ENCODE peak calls at places on chromosomes 5 and 9, in five cellular contexts. One of them, this sample, is unnamed.
A peak's percentile ranks its signal among the peaks of the same experiment; 100 is the strongest.

GRCh38 chr5:33726422-33727165 is 165.2 kb downstream of the ADAMTS12 start:
- DNase-seq in mucosa of descending colon: no peak
- DNase-seq in cardiac muscle cell: no peak
- DNase-seq in nephron progenitor cell: no peak
- DNase-seq in cardiac fibroblast: peak; percentile 35
- DNase-seq in this sample: no peak

GRCh38 chr5:28281381-28281780 is 1243.0 kb upstream of the CDH9 start:
- DNase-seq in cardiac fibroblast: no peak
- DNase-seq in nephron progenitor cell: no peak
- DNase-seq in cardiac muscle cell: no peak
- DNase-seq in mucosa of descending colon: no peak
- DNase-seq in this sample: no peak

GRCh38 chr5:157309796-157310195 is 43.9 kb downstream of the CYFIP2 start:
- DNase-seq in nephron progenitor cell: no peak
- DNase-seq in mucosa of descending colon: no peak
- DNase-seq in cardiac fibroblast: no peak
- DNase-seq in cardiac muscle cell: no peak
- DNase-seq in this sample: no peak

GRCh38 chr9:19498015-19498414 is 89.2 kb downstream of the ACER2 start:
- DNase-seq in cardiac fibroblast: peak; percentile 71
- DNase-seq in nephron progenitor cell: no peak
- DNase-seq in mucosa of descending colon: no peak
- DNase-seq in cardiac muscle cell: no peak
- DNase-seq in this sample: no peak

GRCh38 chr9:76887003-76887821 is 18.7 kb downstream of the PRUNE2 start:
- DNase-seq in nephron progenitor cell: no peak
- DNase-seq in mucosa of descending colon: peak; percentile 58
- DNase-seq in cardiac fibroblast: no peak
- DNase-seq in cardiac muscle cell: no peak
- DNase-seq in this sample: no peak

GRCh38 chr9:33170464-33171156 is 3.5 kb upstream of the B4GALT1 start:
- DNase-seq in mucosa of descending colon: peak; percentile 74
- DNase-seq in cardiac muscle cell: peak; percentile 45
- DNase-seq in nephron progenitor cell: no peak
- DNase-seq in cardiac fibroblast: peak; percentile 40
- DNase-seq in this sample: peak; percentile 70

GRCh38 chr5:14143843-14144585 is 872 bp downstream of the TRIO start:
- DNase-seq in nephron progenitor cell: peak; percentile 62
- DNase-seq in mucosa of descending colon: peak; percentile 53
- DNase-seq in cardiac fibroblast: peak; percentile 57
- DNase-seq in cardiac muscle cell: peak; percentile 44
- DNase-seq in this sample: peak; percentile 77

GRCh38 chr5:140632366-140633080 is 452 bp downstream of the CD14 start:
- DNase-seq in mucosa of descending colon: peak; percentile 64
- DNase-seq in nephron progenitor cell: no peak
- DNase-seq in cardiac muscle cell: no peak
- DNase-seq in cardiac fibroblast: peak; percentile 77
- DNase-seq in this sample: peak; percentile 90

GRCh38 chr9:80061940-80062339 is 490.2 kb downstream of the TLE4 start:
- DNase-seq in cardiac muscle cell: peak; percentile 8
- DNase-seq in nephron progenitor cell: no peak
- DNase-seq in mucosa of descending colon: no peak
- DNase-seq in cardiac fibroblast: peak; percentile 61
- DNase-seq in this sample: no peak

GRCh38 chr9:124392855-124393460 is 22.3 kb downstream of the PSMB7 start:
- DNase-seq in nephron progenitor cell: no peak
- DNase-seq in mucosa of descending colon: no peak
- DNase-seq in cardiac muscle cell: peak; percentile 42
- DNase-seq in cardiac fibroblast: peak; percentile 60
- DNase-seq in this sample: no peak

GRCh38 chr9:93294011-93294410 is 110.1 kb downstream of the WNK2 start:
- DNase-seq in cardiac muscle cell: no peak
- DNase-seq in mucosa of descending colon: no peak
- DNase-seq in cardiac fibroblast: no peak
- DNase-seq in nephron progenitor cell: no peak
- DNase-seq in this sample: no peak

GRCh38 chr5:6432206-6432605 is 16.5 kb upstream of the UBE2QL1 start:
- DNase-seq in cardiac muscle cell: no peak
- DNase-seq in cardiac fibroblast: no peak
- DNase-seq in mucosa of descending colon: no peak
- DNase-seq in nephron progenitor cell: no peak
- DNase-seq in this sample: no peak

GRCh38 chr5:6436715-6437340 is 11.8 kb upstream of the UBE2QL1 start:
- DNase-seq in cardiac muscle cell: no peak
- DNase-seq in mucosa of descending colon: no peak
- DNase-seq in cardiac fibroblast: no peak
- DNase-seq in nephron progenitor cell: no peak
- DNase-seq in this sample: no peak

GRCh38 chr5:6431214-6432195 is 17.2 kb upstream of the UBE2QL1 start:
- DNase-seq in nephron progenitor cell: no peak
- DNase-seq in mucosa of descending colon: no peak
- DNase-seq in cardiac fibroblast: no peak
- DNase-seq in cardiac muscle cell: peak; percentile 12
- DNase-seq in this sample: no peak

GRCh38 chr5:6434737-6435136 is 13.9 kb upstream of the UBE2QL1 start:
- DNase-seq in cardiac fibroblast: no peak
- DNase-seq in cardiac muscle cell: no peak
- DNase-seq in nephron progenitor cell: no peak
- DNase-seq in mucosa of descending colon: no peak
- DNase-seq in this sample: no peak

DNA sequence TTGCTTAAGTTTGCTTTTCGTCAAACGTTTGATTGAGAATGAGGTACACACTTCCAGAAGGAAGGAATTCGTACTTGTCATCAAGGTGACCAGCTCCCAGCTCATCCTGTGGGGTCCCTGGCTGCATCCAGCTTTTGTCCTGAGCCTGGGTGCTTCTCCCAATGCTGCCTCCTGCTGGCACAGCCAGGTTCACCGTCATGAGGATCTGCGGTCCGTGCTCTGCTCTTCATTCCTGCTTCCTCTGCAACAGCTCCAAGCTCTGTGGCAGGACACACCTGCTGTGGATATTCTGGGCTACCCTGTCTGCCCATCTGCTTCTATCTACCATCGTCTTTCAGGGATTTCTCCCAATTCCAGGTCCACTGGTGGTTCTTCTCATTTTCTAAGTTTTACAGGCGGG is 13.3 kb upstream of the UBE2QL1 start:
- DNase-seq in cardiac muscle cell: peak; percentile 63
- DNase-seq in cardiac fibroblast: peak; percentile 1
- DNase-seq in mucosa of descending colon: peak; percentile 32
- DNase-seq in nephron progenitor cell: peak; percentile 64
- DNase-seq in this sample: no peak
- TF ChIP-seq CTCF in cardiac muscle cell: peak; percentile 25
- TF ChIP-seq CTCF in cardiac fibroblast: no peak
- TF ChIP-seq CTCF in mucosa of descending colon: no peak
- TF ChIP-seq CTCF in nephron progenitor cell: peak; percentile 53
- TF ChIP-seq CTCF in this sample: peak; percentile 12

GRCh38 chr9:109452761-109453160 is 45.3 kb downstream of the PTPN3 start:
- DNase-seq in cardiac fibroblast: peak; percentile 80
- DNase-seq in cardiac muscle cell: no peak
- DNase-seq in mucosa of descending colon: no peak
- DNase-seq in nephron progenitor cell: no peak
- DNase-seq in this sample: no peak

GRCh38 chr9:109453210-109453842 is 44.8 kb downstream of the PTPN3 start:
- DNase-seq in nephron progenitor cell: no peak
- DNase-seq in cardiac muscle cell: no peak
- DNase-seq in mucosa of descending colon: no peak
- DNase-seq in cardiac fibroblast: peak; percentile 76
- DNase-seq in this sample: no peak

GRCh38 chr9:109449036-109449798 is 48.9 kb downstream of the PTPN3 start:
- DNase-seq in cardiac muscle cell: no peak
- DNase-seq in nephron progenitor cell: no peak
- DNase-seq in cardiac fibroblast: no peak
- DNase-seq in mucosa of descending colon: no peak
- DNase-seq in this sample: no peak

GRCh38 chr9:109450346-109450745 is 47.8 kb downstream of the PTPN3 start:
- DNase-seq in cardiac muscle cell: no peak
- DNase-seq in nephron progenitor cell: no peak
- DNase-seq in mucosa of descending colon: no peak
- DNase-seq in cardiac fibroblast: no peak
- DNase-seq in this sample: no peak

GRCh38 chr9:109451311-109452025 is 46.6 kb downstream of the PTPN3 start:
- DNase-seq in cardiac muscle cell: no peak
- DNase-seq in mucosa of descending colon: no peak
- DNase-seq in nephron progenitor cell: no peak
- DNase-seq in cardiac fibroblast: no peak
- DNase-seq in this sample: no peak
- TF ChIP-seq CTCF in cardiac muscle cell: no peak
- TF ChIP-seq CTCF in mucosa of descending colon: no peak
- TF ChIP-seq CTCF in nephron progenitor cell: no peak
- TF ChIP-seq CTCF in cardiac fibroblast: peak; percentile 11
- TF ChIP-seq CTCF in this sample: no peak

DNA sequence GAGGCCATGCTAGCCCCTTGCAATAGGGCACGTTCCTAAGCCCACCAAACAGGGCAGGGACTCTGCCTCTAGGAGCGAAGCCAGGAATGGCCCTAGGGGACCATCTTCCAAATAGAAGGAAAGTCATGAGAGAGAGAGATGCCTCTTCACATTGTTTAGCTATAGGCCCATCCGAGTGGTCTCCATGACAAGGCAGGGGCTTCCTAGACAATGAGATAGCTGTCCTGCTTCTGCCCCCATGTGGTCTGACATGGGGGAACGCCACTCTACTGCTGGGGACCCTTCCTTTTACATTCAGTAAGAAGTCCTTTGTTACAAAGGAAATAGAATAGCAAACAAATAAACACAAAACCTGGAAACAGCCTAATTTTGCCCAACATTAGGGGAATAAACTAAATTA is 17.9 kb upstream of the KIF4B start:
- DNase-seq in cardiac fibroblast: no peak
- DNase-seq in mucosa of descending colon: no peak
- DNase-seq in nephron progenitor cell: no peak
- DNase-seq in cardiac muscle cell: no peak
- DNase-seq in this sample: no peak
- TF ChIP-seq CTCF in cardiac fibroblast: no peak
- TF ChIP-seq CTCF in mucosa of descending colon: no peak
- TF ChIP-seq CTCF in nephron progenitor cell: peak; percentile 20
- TF ChIP-seq CTCF in cardiac muscle cell: no peak
- TF ChIP-seq CTCF in this sample: no peak

GRCh38 chr5:113607361-113607760 is 93.9 kb downstream of the YTHDC2 start:
- DNase-seq in mucosa of descending colon: no peak
- DNase-seq in cardiac fibroblast: no peak
- DNase-seq in cardiac muscle cell: no peak
- DNase-seq in nephron progenitor cell: no peak
- DNase-seq in this sample: no peak
- TF ChIP-seq CTCF in mucosa of descending colon: no peak
- TF ChIP-seq CTCF in cardiac fibroblast: no peak
- TF ChIP-seq CTCF in cardiac muscle cell: no peak
- TF ChIP-seq CTCF in nephron progenitor cell: no peak
- TF ChIP-seq CTCF in this sample: no peak

GRCh38 chr9:105039180-105039799 is 111.3 kb upstream of the ABCA1 start:
- DNase-seq in cardiac muscle cell: no peak
- DNase-seq in cardiac fibroblast: no peak
- DNase-seq in nephron progenitor cell: no peak
- DNase-seq in mucosa of descending colon: no peak
- DNase-seq in this sample: no peak
- TF ChIP-seq CTCF in cardiac muscle cell: no peak
- TF ChIP-seq CTCF in cardiac fibroblast: no peak
- TF ChIP-seq CTCF in nephron progenitor cell: no peak
- TF ChIP-seq CTCF in mucosa of descending colon: no peak
- TF ChIP-seq CTCF in this sample: no peak

GRCh38 chr9:109908459-109909390 is 128.7 kb downstream of the PALM2AKAP2 start:
- DNase-seq in mucosa of descending colon: no peak
- DNase-seq in nephron progenitor cell: no peak
- DNase-seq in cardiac fibroblast: peak; percentile 50
- DNase-seq in cardiac muscle cell: no peak
- DNase-seq in this sample: no peak

GRCh38 chr9:109907400-109907799 is 127.4 kb downstream of the PALM2AKAP2 start:
- DNase-seq in mucosa of descending colon: peak; percentile 59
- DNase-seq in nephron progenitor cell: no peak
- DNase-seq in cardiac fibroblast: peak; percentile 81
- DNase-seq in cardiac muscle cell: no peak
- DNase-seq in this sample: no peak

GRCh38 chr9:109905472-109905871 is 125.5 kb downstream of the PALM2AKAP2 start:
- DNase-seq in nephron progenitor cell: no peak
- DNase-seq in cardiac fibroblast: no peak
- DNase-seq in mucosa of descending colon: no peak
- DNase-seq in cardiac muscle cell: no peak
- DNase-seq in this sample: no peak

GRCh38 chr9:109907810-109908458 is 127.9 kb downstream of the PALM2AKAP2 start:
- DNase-seq in nephron progenitor cell: no peak
- DNase-seq in cardiac fibroblast: peak; percentile 35
- DNase-seq in mucosa of descending colon: no peak
- DNase-seq in cardiac muscle cell: no peak
- DNase-seq in this sample: no peak

GRCh38 chr9:109906766-109907382 is 126.9 kb downstream of the PALM2AKAP2 start:
- DNase-seq in nephron progenitor cell: no peak
- DNase-seq in mucosa of descending colon: no peak
- DNase-seq in cardiac fibroblast: peak; percentile 45
- DNase-seq in cardiac muscle cell: peak; percentile 55
- DNase-seq in this sample: no peak
- TF ChIP-seq CTCF in nephron progenitor cell: no peak
- TF ChIP-seq CTCF in mucosa of descending colon: no peak
- TF ChIP-seq CTCF in cardiac fibroblast: no peak
- TF ChIP-seq CTCF in cardiac muscle cell: peak; percentile 16
- TF ChIP-seq CTCF in this sample: no peak

DNA sequence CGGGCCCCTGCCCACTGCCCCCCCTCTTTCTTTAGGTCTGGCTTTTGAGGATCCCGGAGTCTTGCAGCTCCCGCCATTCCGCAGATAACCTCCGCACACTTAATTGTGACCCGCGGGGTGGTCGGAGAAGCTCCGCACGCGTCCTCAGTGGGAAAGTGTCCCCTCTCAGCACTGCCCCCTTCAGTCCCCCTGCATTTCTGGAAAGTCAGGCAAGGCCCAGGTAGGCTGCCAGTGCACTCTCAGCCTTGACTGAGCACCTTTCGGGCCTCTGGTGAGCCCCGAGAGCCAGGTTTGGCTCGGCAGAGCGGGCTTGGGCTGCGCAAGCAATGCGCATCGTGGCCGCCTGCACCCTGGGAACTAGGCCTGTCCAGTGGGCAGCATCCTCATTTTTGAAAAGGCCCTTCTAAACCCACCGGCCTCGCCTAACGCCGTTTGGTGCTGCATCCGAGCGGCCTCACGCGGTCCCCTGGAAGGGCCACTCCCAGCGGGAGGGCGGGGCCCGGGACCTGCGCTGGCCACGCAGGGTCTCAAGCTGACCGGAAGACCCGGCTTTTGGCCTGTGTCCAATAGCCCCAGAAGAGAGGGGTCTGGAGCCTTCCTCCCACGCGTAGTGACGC is 6.7 kb upstream of the DMRT3 start:
- DNase-seq in cardiac muscle cell: no peak
- DNase-seq in cardiac fibroblast: no peak
- DNase-seq in nephron progenitor cell: peak; percentile 44
- DNase-seq in mucosa of descending colon: no peak
- DNase-seq in this sample: no peak
- TF ChIP-seq CTCF in cardiac muscle cell: no peak
- TF ChIP-seq CTCF in cardiac fibroblast: no peak
- TF ChIP-seq CTCF in nephron progenitor cell: no peak
- TF ChIP-seq CTCF in mucosa of descending colon: no peak
- TF ChIP-seq CTCF in this sample: no peak

GRCh38 chr5:114310666-114311065 is 51.2 kb upstream of the KCNN2 start:
- DNase-seq in cardiac muscle cell: no peak
- DNase-seq in nephron progenitor cell: no peak
- DNase-seq in mucosa of descending colon: no peak
- DNase-seq in cardiac fibroblast: no peak
- DNase-seq in this sample: no peak

GRCh38 chr5:114308017-114308416 is 53.9 kb upstream of the KCNN2 start:
- DNase-seq in cardiac fibroblast: no peak
- DNase-seq in mucosa of descending colon: no peak
- DNase-seq in cardiac muscle cell: no peak
- DNase-seq in nephron progenitor cell: no peak
- DNase-seq in this sample: no peak

GRCh38 chr5:114308508-114308907 is 53.4 kb upstream of the KCNN2 start:
- DNase-seq in nephron progenitor cell: no peak
- DNase-seq in cardiac fibroblast: no peak
- DNase-seq in mucosa of descending colon: no peak
- DNase-seq in cardiac muscle cell: no peak
- DNase-seq in this sample: no peak

GRCh38 chr5:114305402-114306207 is 56.3 kb upstream of the KCNN2 start:
- DNase-seq in mucosa of descending colon: no peak
- DNase-seq in nephron progenitor cell: no peak
- DNase-seq in cardiac muscle cell: peak; percentile 55
- DNase-seq in cardiac fibroblast: peak; percentile 52
- DNase-seq in this sample: no peak
- TF ChIP-seq CTCF in mucosa of descending colon: no peak
- TF ChIP-seq CTCF in nephron progenitor cell: peak; percentile 43
- TF ChIP-seq CTCF in cardiac muscle cell: peak; percentile 51
- TF ChIP-seq CTCF in cardiac fibroblast: peak; percentile 49
- TF ChIP-seq CTCF in this sample: peak; percentile 31